ENCODE peak calls at places on chromosomes 11 and 22, in four cellular contexts. One of them, this sample, is unnamed.
A peak's percentile ranks its signal among the peaks of the same experiment; 100 is the strongest.

GRCh38 chr11:25515576-25515975 is 816.4 kb upstream of the ANO3 start:
- DNase-seq in GM23338: no peak
- DNase-seq in MG63: no peak
- DNase-seq in Peyer's patch: no peak
- DNase-seq in this sample: no peak

GRCh38 chr22:39808087-39808486 is 85.5 kb downstream of the ENTHD1 start:
- DNase-seq in MG63: peak; percentile 16
- DNase-seq in GM23338: peak; percentile 82
- DNase-seq in Peyer's patch: no peak
- DNase-seq in this sample: no peak

GRCh38 chr11:120306519-120307242 is 18.4 kb upstream of the TLCD5 start:
- DNase-seq in GM23338: peak; percentile 80
- DNase-seq in Peyer's patch: no peak
- DNase-seq in MG63: peak; percentile 96
- DNase-seq in this sample: no peak

GRCh38 chr11:33478111-33478573 is 221.0 kb downstream of the HIPK3 start:
- DNase-seq in MG63: no peak
- DNase-seq in GM23338: peak; percentile 27
- DNase-seq in Peyer's patch: no peak
- DNase-seq in this sample: no peak

GRCh38 chr22:22047776-22048175 is 65.2 kb upstream of the TOP3B start:
- DNase-seq in MG63: no peak
- DNase-seq in Peyer's patch: no peak
- DNase-seq in GM23338: no peak
- DNase-seq in this sample: no peak

GRCh38 chr11:43735931-43736330 is 55.4 kb downstream of the HSD17B12 start:
- DNase-seq in Peyer's patch: no peak
- DNase-seq in GM23338: peak; percentile 24
- DNase-seq in MG63: peak; percentile 71
- DNase-seq in this sample: no peak

GRCh38 chr11:24585192-24585591 is 88.3 kb downstream of the LUZP2 start:
- DNase-seq in Peyer's patch: no peak
- DNase-seq in GM23338: no peak
- DNase-seq in MG63: no peak
- DNase-seq in this sample: no peak

GRCh38 chr11:35166369-35167360 is 27.7 kb downstream of the CD44 start:
- DNase-seq in Peyer's patch: no peak
- DNase-seq in MG63: peak; percentile 96
- DNase-seq in GM23338: no peak
- DNase-seq in this sample: peak; percentile 59

GRCh38 chr11:60838132-60838531 is 3.8 kb upstream of the CCDC86 start:
- DNase-seq in GM23338: peak; percentile 76
- DNase-seq in Peyer's patch: no peak
- DNase-seq in MG63: no peak
- DNase-seq in this sample: no peak

GRCh38 chr11:92651159-92651558 is 318.3 kb upstream of the MTNR1B start:
- DNase-seq in MG63: no peak
- DNase-seq in GM23338: no peak
- DNase-seq in Peyer's patch: no peak
- DNase-seq in this sample: no peak

GRCh38 chr11:98056945-98057344 is 963.8 kb upstream of the CNTN5 start:
- DNase-seq in Peyer's patch: no peak
- DNase-seq in GM23338: no peak
- DNase-seq in MG63: no peak
- DNase-seq in this sample: no peak

GRCh38 chr11:92180664-92181251 is 43.9 kb upstream of the FAT3 start:
- DNase-seq in Peyer's patch: no peak
- DNase-seq in GM23338: peak; percentile 19
- DNase-seq in MG63: peak; percentile 17
- DNase-seq in this sample: no peak

GRCh38 chr11:74004694-74005615 is 3.9 kb downstream of the UCP3 start:
- DNase-seq in GM23338: no peak
- DNase-seq in MG63: no peak
- DNase-seq in Peyer's patch: peak; percentile 68
- DNase-seq in this sample: no peak

GRCh38 chr11:32884770-32885384 is 7.7 kb upstream of the QSER1 start:
- DNase-seq in GM23338: peak; percentile 60
- DNase-seq in Peyer's patch: no peak
- DNase-seq in MG63: no peak
- DNase-seq in this sample: no peak

GRCh38 chr11:130209944-130210854 is 50.6 kb downstream of the ST14 start:
- DNase-seq in Peyer's patch: peak; percentile 13
- DNase-seq in MG63: no peak
- DNase-seq in GM23338: no peak
- DNase-seq in this sample: peak; percentile 78

GRCh38 chr22:35350539-35351503 is 30.1 kb upstream of the HMOX1 start:
- DNase-seq in Peyer's patch: peak; percentile 88
- DNase-seq in MG63: peak; percentile 94
- DNase-seq in GM23338: peak; percentile 92
- DNase-seq in this sample: peak; percentile 89

DNA sequence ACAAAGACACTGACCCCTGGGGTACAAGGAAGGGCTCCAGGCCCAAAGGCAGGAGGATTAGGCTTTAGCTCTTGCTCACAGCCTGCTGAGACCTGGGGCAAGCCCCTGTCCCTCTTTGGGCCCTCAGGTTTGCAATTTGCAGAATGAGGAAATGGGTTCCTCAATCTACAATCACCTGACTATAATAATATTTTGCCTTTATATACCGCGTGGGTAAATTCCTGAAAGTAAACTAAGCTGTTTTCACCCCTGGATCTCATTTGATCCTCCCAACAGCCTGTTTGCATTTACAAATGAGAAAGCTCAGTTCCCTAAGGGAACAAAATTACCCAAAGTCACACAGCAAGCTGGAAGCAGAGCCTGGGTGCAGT is 781 bp downstream of the STARD10 start:
- DNase-seq in Peyer's patch: no peak
- DNase-seq in GM23338: no peak
- DNase-seq in MG63: no peak
- DNase-seq in this sample: no peak
- H3K4me3 ChIP-seq in Peyer's patch: no peak overlapping the region
- H3K4me3 ChIP-seq in GM23338: peak overlapping the region; percentile 72
- H3K4me3 ChIP-seq in MG63: peak overlapping the region; percentile 63
- H3K4me3 ChIP-seq in this sample: no peak overlapping the region

GRCh38 chr11:3810446-3810845 is 2.1 kb downstream of the PGAP2 start:
- DNase-seq in GM23338: no peak
- DNase-seq in MG63: no peak
- DNase-seq in Peyer's patch: no peak
- DNase-seq in this sample: no peak
- H3K4me3 ChIP-seq in GM23338: no peak overlapping the region
- H3K4me3 ChIP-seq in MG63: no peak overlapping the region
- H3K4me3 ChIP-seq in Peyer's patch: no peak overlapping the region
- H3K4me3 ChIP-seq in this sample: no peak overlapping the region

GRCh38 chr22:46214616-46215015 is 35.5 kb downstream of the CDPF1 start:
- DNase-seq in GM23338: no peak
- DNase-seq in MG63: no peak
- DNase-seq in Peyer's patch: no peak
- DNase-seq in this sample: no peak
- H3K4me3 ChIP-seq in GM23338: no peak overlapping the region
- H3K4me3 ChIP-seq in MG63: no peak overlapping the region
- H3K4me3 ChIP-seq in Peyer's patch: no peak overlapping the region
- H3K4me3 ChIP-seq in this sample: no peak overlapping the region

GRCh38 chr11:68314886-68315580 is 2.6 kb downstream of the LRP5 start:
- DNase-seq in MG63: peak; percentile 47
- DNase-seq in Peyer's patch: no peak
- DNase-seq in GM23338: no peak
- DNase-seq in this sample: no peak
- H3K4me3 ChIP-seq in MG63: peak overlapping the region; percentile 71
- H3K4me3 ChIP-seq in Peyer's patch: peak overlapping the region; percentile 94
- H3K4me3 ChIP-seq in GM23338: peak overlapping the region; percentile 83
- H3K4me3 ChIP-seq in this sample: no peak overlapping the region

DNA sequence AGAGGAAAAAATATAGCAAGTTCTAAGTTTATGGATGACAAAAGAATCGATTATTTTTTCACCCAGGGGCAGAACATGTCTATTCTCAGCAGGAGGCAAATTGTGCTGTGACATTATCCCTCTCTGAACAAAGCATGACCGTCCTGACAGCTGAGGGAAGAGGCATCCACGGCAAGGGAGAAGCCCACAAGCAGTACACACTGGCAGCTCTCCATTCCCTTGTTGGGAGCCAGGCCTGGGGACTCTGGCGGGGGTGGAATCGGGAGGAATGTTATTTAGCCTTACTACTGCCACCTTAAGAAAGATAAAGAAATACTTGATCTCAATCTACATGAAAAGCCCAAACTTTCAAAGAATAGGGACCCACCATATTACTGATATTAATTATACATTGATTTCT is 3.4 kb downstream of the KIRREL3 start:
- DNase-seq in GM23338: no peak
- DNase-seq in MG63: peak; percentile 22
- DNase-seq in Peyer's patch: no peak
- DNase-seq in this sample: peak; percentile 43
- H3K4me3 ChIP-seq in GM23338: no peak overlapping the region
- H3K4me3 ChIP-seq in MG63: no peak overlapping the region
- H3K4me3 ChIP-seq in Peyer's patch: no peak overlapping the region
- H3K4me3 ChIP-seq in this sample: no peak overlapping the region